ENCODE peak calls at places on chromosomes 7 and 10, in ten cellular contexts. M is cardiac muscle cell, W is A549, N is left ventricle myocardium inferior, I is aorta, Z is fibroblast of villous mesenchyme, E is dorsolateral prefrontal cortex, Y is lower lobe of right lung, V is Karpas-422, L is BJ. P is an unnamed sample.

GRCh38 chr10:48976208-48976607 is 36.6 kb upstream of the LRRC18 start:
- DNase-seq in L (no peak), N (no peak), Z (peak; percentile 18), V (no peak), I (no peak), W (peak; percentile 32), M (peak; percentile 33), E (no peak), Y (no peak), P (no peak)

GRCh38 chr10:35386594-35387174 is 50.4 kb downstream of the CCNY start:
- DNase-seq in Y (no peak), Z (peak; percentile 36), L (no peak), M (peak; percentile 65), W (no peak), N (peak; percentile 68), V (no peak), E (no peak), I (no peak), P (no peak)

GRCh38 chr10:125820705-125821104 is 2.4 kb downstream of the UROS start:
- DNase-seq in Z (no peak), V (no peak), E (no peak), W (no peak), L (no peak), N (no peak), Y (no peak), M (no peak), I (no peak), P (no peak)

GRCh38 chr7:114180556-114181266 is 233.9 kb upstream of the FOXP2 start:
- DNase-seq in E (no peak), I (no peak), N (no peak), Z (no peak), M (no peak), L (no peak), V (no peak), Y (no peak), W (no peak), P (no peak)

GRCh38 chr10:123459371-123460224 is 206.6 kb upstream of the GPR26 start:
- DNase-seq in E (no peak), Y (no peak), N (no peak), I (no peak), W (no peak), V (no peak), Z (no peak), L (no peak), M (no peak), P (no peak)

GRCh38 chr10:49649936-49650723 is 29.3 kb upstream of the C10orf53 start:
- DNase-seq in I (no peak), L (no peak), N (no peak), E (no peak), W (no peak), V (peak; percentile 42), Z (no peak), Y (no peak), M (no peak), P (no peak)

GRCh38 chr10:122162566-122163181 is 108.4 kb upstream of the BTBD16 start:
- DNase-seq in V (no peak), Z (no peak), I (no peak), N (no peak), E (no peak), M (no peak), W (no peak), Y (no peak), L (no peak), P (no peak)

GRCh38 chr7:76047305-76047810 is 442 bp downstream of the STYXL1 start:
- DNase-seq in Y (no peak), L (no peak), W (no peak), M (no peak), V (peak; percentile 54), Z (peak; percentile 29), N (no peak), I (no peak), E (no peak), P (no peak)

GRCh38 chr10:93604145-93604544 is 3.1 kb upstream of the RBP4 start:
- DNase-seq in I (no peak), Z (no peak), W (no peak), M (no peak), E (no peak), V (no peak), L (no peak), N (no peak), Y (no peak), P (no peak)

GRCh38 chr7:73706122-73707044 is 13.1 kb downstream of the STX1A start:
- DNase-seq in Y (no peak), Z (no peak), I (no peak), L (no peak), E (peak; percentile 58), M (no peak), V (no peak), N (no peak), W (peak; percentile 91), P (no peak)

GRCh38 chr10:113520606-113521481 is 32.0 kb upstream of the HABP2 start:
- DNase-seq in Z (peak; percentile 70), E (peak; percentile 35), Y (peak; percentile 57), W (peak; percentile 73), I (no peak), V (peak; percentile 85), M (peak; percentile 75), N (peak; percentile 44), L (no peak), P (no peak)

GRCh38 chr10:102775201-102775972 is 31.6 kb downstream of the WBP1L start:
- DNase-seq in E (no peak), L (no peak), Z (peak; percentile 57), V (no peak), I (peak; percentile 82), W (no peak), N (peak; percentile 78), M (no peak), Y (no peak), P (no peak)

GRCh38 chr7:13628231-13629001 is 361.1 kb downstream of the ETV1 start:
- DNase-seq in W (no peak), E (no peak), I (no peak), L (peak; percentile 6), Y (no peak), V (no peak), N (no peak), Z (peak; percentile 48), M (no peak), P (peak; percentile 4)

DNA sequence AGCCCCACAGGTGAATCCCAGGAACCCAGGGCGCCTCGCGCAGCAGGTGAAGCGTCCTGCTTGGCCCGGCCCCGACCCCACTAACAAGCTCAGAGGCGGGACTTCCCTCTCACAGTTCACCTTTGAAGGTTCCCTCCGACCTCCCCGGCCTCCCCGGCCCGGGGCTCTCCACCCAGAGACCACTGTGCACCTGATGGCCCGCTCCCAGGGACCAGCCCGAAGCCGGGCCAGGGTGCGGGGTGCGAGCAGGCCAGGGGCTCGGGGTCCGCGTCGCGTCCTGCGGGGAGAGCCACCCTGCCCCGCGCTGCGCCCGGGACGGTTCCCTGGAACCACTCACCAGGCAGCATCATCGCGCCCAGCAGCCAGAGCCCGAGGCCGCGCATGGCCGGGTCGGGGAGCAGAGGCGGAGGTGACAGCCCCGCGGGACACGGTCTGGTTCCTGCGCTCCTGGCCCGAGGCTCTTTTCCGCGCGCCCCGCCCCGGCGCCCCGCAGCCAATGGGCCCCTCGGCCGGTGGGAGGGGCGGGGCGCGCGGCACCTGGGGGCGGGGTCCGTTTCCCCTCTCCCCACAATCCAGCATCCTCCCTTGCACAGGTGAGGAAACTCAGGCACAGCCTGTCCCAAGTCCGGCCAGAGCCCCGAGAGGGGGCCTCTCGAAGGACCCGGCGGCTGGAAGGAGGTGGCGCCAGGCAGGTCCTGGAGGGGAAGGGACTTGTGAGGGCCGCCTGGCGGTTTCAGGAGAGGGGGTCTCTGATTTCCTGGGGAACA is at the start of gene ADAM8:
- DNase-seq in N (no peak), I (no peak), M (peak; percentile 64), W (no peak), V (peak; percentile 83), E (no peak), Y (peak; percentile 77), Z (no peak), L (no peak), P (no peak)
- H3K4me3 ChIP-seq in N (peak within 1 kb of the TSS; percentile 34), I (no peak within 1 kb of the TSS), M (peak within 1 kb of the TSS; percentile 7), W (no peak within 1 kb of the TSS), V (no peak within 1 kb of the TSS), E (no peak within 1 kb of the TSS), Y (peak within 1 kb of the TSS; percentile 50), Z (peak within 1 kb of the TSS; percentile 9), L (no peak within 1 kb of the TSS), P (peak within 1 kb of the TSS; percentile 6)

DNA sequence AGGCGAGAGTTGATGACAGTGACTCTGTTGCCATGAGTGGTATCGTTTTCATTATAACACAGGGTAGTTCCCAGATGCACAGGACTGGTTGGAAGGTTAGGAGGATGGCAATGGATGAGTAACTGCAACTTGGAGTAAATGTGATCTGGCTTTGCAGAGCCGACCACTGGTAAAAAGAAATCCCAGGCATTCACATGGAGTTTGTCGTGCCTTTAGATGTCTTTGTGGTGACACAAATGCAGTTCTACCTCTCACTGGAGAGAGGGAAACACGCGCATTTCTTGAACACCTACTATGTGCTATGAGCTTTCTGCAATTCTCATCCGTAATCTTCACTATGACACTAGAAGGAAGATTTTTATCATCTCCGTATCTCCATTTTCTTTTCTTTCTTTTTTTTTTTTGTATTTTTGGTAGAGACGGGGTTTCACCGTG is 1.7 kb upstream of the MNX1 start:
- DNase-seq in Z (no peak), E (no peak), L (no peak), M (no peak), W (no peak), I (no peak), N (no peak), Y (no peak), V (no peak), P (no peak)
- H3K4me3 ChIP-seq in Z (no peak overlapping the region), E (no peak overlapping the region), L (no peak overlapping the region), M (no peak overlapping the region), W (no peak overlapping the region), I (no peak overlapping the region), N (no peak overlapping the region), Y (no peak overlapping the region), V (no peak overlapping the region), P (no peak overlapping the region)

GRCh38 chr7:91519241-91520200 is 255.3 kb downstream of the FZD1 start:
- DNase-seq in E (no peak), L (no peak), M (no peak), Y (no peak), V (no peak), N (no peak), I (no peak), W (no peak), Z (peak; percentile 11), P (no peak)
- H3K4me3 ChIP-seq in E (no peak overlapping the region), L (no peak overlapping the region), M (no peak overlapping the region), Y (no peak overlapping the region), V (no peak overlapping the region), N (no peak overlapping the region), I (no peak overlapping the region), W (no peak overlapping the region), Z (no peak overlapping the region), P (no peak overlapping the region)

DNA sequence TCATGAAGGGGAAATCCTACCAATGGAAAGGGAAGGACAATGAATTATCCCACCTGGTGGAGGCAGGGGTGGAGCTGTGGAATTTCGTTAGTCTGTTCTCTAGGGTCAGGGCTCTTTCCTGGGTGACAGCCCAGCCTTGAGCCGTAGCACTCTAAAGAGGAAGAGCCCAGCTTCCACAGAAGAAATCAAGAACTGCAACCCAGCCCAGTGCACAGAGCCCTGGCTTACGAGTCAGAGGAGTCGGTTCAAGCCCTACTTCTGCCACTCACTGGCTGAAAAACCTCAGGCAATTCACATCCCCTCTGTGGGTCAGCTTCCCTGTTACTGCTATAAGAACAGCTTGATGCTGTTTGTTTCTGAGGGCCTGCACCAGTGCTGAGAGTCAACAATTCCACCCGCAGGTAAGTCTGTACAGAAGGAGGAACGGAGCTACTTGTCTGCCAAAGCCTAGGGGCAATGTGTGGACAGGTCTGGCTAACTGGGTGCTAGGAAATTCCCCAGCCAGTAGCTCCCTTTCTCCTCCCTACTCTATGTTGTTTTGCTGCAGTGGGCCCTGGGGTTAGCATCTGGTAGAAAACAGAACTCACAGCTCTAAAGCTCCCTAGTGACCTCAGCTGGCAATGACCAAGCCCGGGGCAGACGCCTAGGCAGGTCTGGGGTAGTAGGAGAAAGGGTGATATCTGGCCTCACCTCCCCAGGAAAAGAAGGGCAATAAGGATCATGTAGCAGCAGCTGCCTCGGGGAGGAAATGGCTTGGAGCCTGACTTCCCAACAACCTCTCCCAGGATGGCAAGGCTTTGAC is 3.3 kb downstream of the AVPI1 start:
- DNase-seq in Y (peak; percentile 57), M (no peak), W (peak; percentile 40), N (no peak), I (no peak), E (no peak), Z (peak; percentile 76), V (no peak), L (no peak), P (no peak)
- H3K4me3 ChIP-seq in Y (peak overlapping the region; percentile 79), M (no peak overlapping the region), W (peak overlapping the region; percentile 92), N (peak overlapping the region; percentile 4), I (no peak overlapping the region), E (peak overlapping the region; percentile 72), Z (peak overlapping the region; percentile 85), V (no peak overlapping the region), L (peak overlapping the region; percentile 21), P (no peak overlapping the region)